ENCODE peak calls at places on chromosome 21, in seven cellular contexts. O is T follicular helper cell; A is ELF-1; H is T-helper 17 cell; N is naive thymus-derived CD8-positive, alpha-beta T cell; C is activated CD8-positive, alpha-beta T cell treated with anti-CD3 and anti-CD28 coated beads, Interleukin-2, amount 10 ng/mL, durations not matched to agents 7 days and 5 days; G is Daoy. U is an unnamed sample.

GRCh38 chr21:44730951-44731579 is 19.7 kb upstream of the TSPEAR start:
- DNase-seq in O (no peak), A (no peak), H (no peak), N (no peak), C (no peak), G (no peak), U (no peak)

GRCh38 chr21:33817136-33817535 is 98.5 kb downstream of the ATP5PO start:
- DNase-seq in O (no peak), A (peak; percentile 54), H (no peak), N (no peak), C (no peak), G (no peak), U (no peak)

GRCh38 chr21:34602061-34602460 is 12.9 kb downstream of the RCAN1 start:
- DNase-seq in O (no peak), A (no peak), H (no peak), N (no peak), C (no peak), G (no peak), U (no peak)

GRCh38 chr21:45487891-45488600 is 54.2 kb downstream of the SLC19A1 start:
- DNase-seq in O (no peak), A (no peak), H (no peak), N (no peak), C (no peak), G (no peak), U (no peak)

GRCh38 chr21:43299441-43300277 is 127.3 kb downstream of the SIK1 start:
- DNase-seq in O (no peak), A (no peak), H (no peak), N (no peak), C (no peak), G (no peak), U (no peak)

GRCh38 chr21:25307489-25307888 is 299.8 kb downstream of the MRPL39 start:
- DNase-seq in O (no peak), A (no peak), H (no peak), N (no peak), C (no peak), G (no peak), U (no peak)

GRCh38 chr21:46538262-46538661 is 66.6 kb downstream of the S100B start:
- DNase-seq in O (no peak), A (no peak), H (no peak), N (no peak), C (no peak), G (no peak), U (no peak)

GRCh38 chr21:43702785-43703067 is 16.2 kb upstream of the PDXK start:
- DNase-seq in O (no peak), A (peak; percentile 39), H (no peak), N (no peak), C (no peak), G (no peak), U (no peak)

GRCh38 chr21:14603202-14603601 is 57.1 kb upstream of the SAMSN1 start:
- DNase-seq in O (no peak), A (no peak), H (no peak), N (no peak), C (no peak), G (no peak), U (no peak)

GRCh38 chr21:46555678-46556077 is 49.2 kb downstream of the S100B start:
- DNase-seq in O (no peak), A (peak; percentile 0), H (no peak), N (no peak), C (peak; percentile 18), G (no peak), U (no peak)

GRCh38 chr21:44686843-44687561 is 5.0 kb upstream of the KRTAP12-1 start:
- DNase-seq in O (no peak), A (peak; percentile 29), H (no peak), N (no peak), C (no peak), G (no peak), U (no peak)

GRCh38 chr21:36064085-36064460 is 3.7 kb upstream of the SETD4 start:
- DNase-seq in O (no peak), A (no peak), H (no peak), N (no peak), C (no peak), G (no peak), U (no peak)

GRCh38 chr21:38350681-38351080 is 93.9 kb downstream of the KCNJ15 start:
- DNase-seq in O (no peak), A (no peak), H (no peak), N (no peak), C (no peak), G (peak; percentile 35), U (no peak)

GRCh38 chr21:33968998-33969353 is 53.4 kb upstream of the ATP5PO start:
- DNase-seq in O (no peak), A (no peak), H (no peak), N (no peak), C (no peak), G (no peak), U (no peak)

GRCh38 chr21:46145840-46146691 is 9.3 kb downstream of the FTCD start:
- DNase-seq in O (no peak), A (no peak), H (no peak), N (no peak), C (no peak), G (no peak), U (no peak)

GRCh38 chr21:21232320-21232719 is 234.1 kb downstream of the NCAM2 start:
- DNase-seq in O (no peak), A (no peak), H (no peak), N (no peak), C (no peak), G (peak; percentile 8), U (no peak)

GRCh38 chr21:16437586-16437985 is 707.8 kb downstream of the USP25 start:
- DNase-seq in O (no peak), A (no peak), H (no peak), N (no peak), C (no peak), G (no peak), U (no peak)

GRCh38 chr21:38352536-38353219 is 95.9 kb downstream of the KCNJ15 start:
- DNase-seq in O (peak; percentile 30), A (peak; percentile 79), H (peak; percentile 17), N (no peak), C (peak; percentile 39), G (peak; percentile 86), U (no peak)

GRCh38 chr21:29321908-29322569 is 23.3 kb downstream of the BACH1 start:
- DNase-seq in O (no peak), A (no peak), H (no peak), N (no peak), C (no peak), G (no peak), U (no peak)

GRCh38 chr21:33025471-33026298 is at the start of gene OLIG2:
- DNase-seq in O (no peak), A (peak; percentile 91), H (no peak), N (no peak), C (no peak), G (peak; percentile 95), U (no peak)

GRCh38 chr21:38326899-38327298 is 70.1 kb downstream of the KCNJ15 start:
- DNase-seq in O (no peak), A (no peak), H (no peak), N (no peak), C (no peak), G (no peak), U (no peak)

GRCh38 chr21:27681841-27682240 is 715.0 kb upstream of the ADAMTS5 start:
- DNase-seq in O (no peak), A (no peak), H (no peak), N (no peak), C (no peak), G (no peak), U (no peak)

GRCh38 chr21:34148826-34149558 is 75.6 kb downstream of the MRPS6 start:
- DNase-seq in O (no peak), A (no peak), H (no peak), N (no peak), C (no peak), G (no peak), U (no peak)

GRCh38 chr21:46002841-46003574 is 21.4 kb downstream of the COL6A1 start:
- DNase-seq in O (no peak), A (no peak), H (no peak), N (no peak), C (peak; percentile 13), G (no peak), U (no peak)

GRCh38 chr21:37463083-37463780 is 96.7 kb downstream of the DYRK1A start:
- DNase-seq in O (no peak), A (no peak), H (no peak), N (peak; percentile 44), C (no peak), G (peak; percentile 28), U (no peak)

U was measured in effector CD8-positive, alpha-beta T cell.